ENCODE peak calls at places on chromosome 2, in four cellular contexts. U is MM.1S, R is psoas muscle, O is endothelial cell of umbilical vein. I is an unnamed sample.

GRCh38 chr2:70029814-70030409 is 57.4 kb upstream of the PCBP1 start:
- DNase-seq in U (peak), R (peak), O (peak), I (peak)

GRCh38 chr2:196160101-196160500 is 11.3 kb downstream of the STK17B start:
- DNase-seq in U (peak), R (no peak), O (peak), I (no peak)

GRCh38 chr2:85409719-85410583 is at the start of gene CAPG:
- DNase-seq in U (peak), R (peak), O (no peak), I (peak)

GRCh38 chr2:170298115-170298514 is 120.2 kb downstream of the MYO3B start:
- DNase-seq in U (peak), R (no peak), O (no peak), I (no peak)

GRCh38 chr2:238097988-238098853 is 1.9 kb upstream of the ESPNL start:
- DNase-seq in U (peak), R (peak), O (peak), I (peak)

GRCh38 chr2:196979976-196980375 is 53.5 kb upstream of the PGAP1 start:
- DNase-seq in U (no peak), R (no peak), O (no peak), I (no peak)

GRCh38 chr2:73218298-73218697 is 4.3 kb downstream of the SMYD5 start:
- DNase-seq in U (no peak), R (peak), O (no peak), I (no peak)

GRCh38 chr2:74690571-74690970 is 36.5 kb downstream of the SEMA4F start:
- DNase-seq in U (peak), R (no peak), O (peak), I (no peak)

GRCh38 chr2:120433816-120434290 is 87.9 kb downstream of the INHBB start:
- DNase-seq in U (no peak), R (no peak), O (no peak), I (no peak)

GRCh38 chr2:42723465-42723864 is 40.5 kb downstream of the OXER1 start:
- DNase-seq in U (no peak), R (no peak), O (no peak), I (no peak)

GRCh38 chr2:88832992-88833389 is 141.5 kb downstream of the RPIA start:
- DNase-seq in U (no peak), R (no peak), O (no peak), I (no peak)

GRCh38 chr2:189306441-189307006 is 127.0 kb upstream of the COL5A2 start:
- DNase-seq in U (no peak), R (no peak), O (no peak), I (no peak)

GRCh38 chr2:25912851-25913695 is 34.8 kb upstream of the ASXL2 start:
- DNase-seq in U (no peak), R (no peak), O (no peak), I (no peak)

GRCh38 chr2:184444217-184444616 is 154.1 kb upstream of the ZNF804A start:
- DNase-seq in U (peak), R (no peak), O (no peak), I (no peak)

GRCh38 chr2:97720746-97721145 is 7.4 kb downstream of the ZAP70 start:
- DNase-seq in U (no peak), R (no peak), O (no peak), I (no peak)

GRCh38 chr2:171365778-171366177 is 68.0 kb downstream of the METTL8 start:
- DNase-seq in U (no peak), R (no peak), O (no peak), I (no peak)

GRCh38 chr2:241863021-241863954 is 4.6 kb upstream of the PDCD1 start:
- DNase-seq in U (no peak), R (peak), O (no peak), I (no peak)

GRCh38 chr2:95086017-95086416 is 35.6 kb downstream of the MRPS5 start:
- DNase-seq in U (no peak), R (no peak), O (no peak), I (no peak)

GRCh38 chr2:239225456-239225855 is 175.4 kb downstream of the HDAC4 start:
- DNase-seq in U (no peak), R (no peak), O (no peak), I (no peak)
- H3K27ac ChIP-seq in U (no peak), R (peak), O (no peak), I (peak)

GRCh38 chr2:157444643-157445040 is 753 bp upstream of the CYTIP start:
- DNase-seq in U (peak), R (no peak), O (no peak), I (no peak)
- H3K4me3 ChIP-seq in U (peak), R (no peak), O (no peak), I (peak)

GRCh38 chr2:200309296-200309846 is 2.9 kb downstream of the SPATS2L start:
- DNase-seq in U (no peak), R (no peak), O (no peak), I (no peak)
- H3K27ac ChIP-seq in U (no peak), R (peak), O (no peak), I (peak)

GRCh38 chr2:66576381-66577330 is 141.7 kb downstream of the MEIS1 start:
- DNase-seq in U (no peak), R (peak), O (peak), I (peak)
- H3K4me3 ChIP-seq in U (no peak), R (peak), O (peak), I (peak)

GRCh38 chr2:207549145-207549544 is 19.4 kb downstream of the CREB1 start:
- DNase-seq in U (no peak), R (no peak), O (no peak), I (no peak)
- H3K27ac ChIP-seq in U (no peak), R (no peak), O (peak), I (no peak)

GRCh38 chr2:232523682-232524597 is 2.0 kb upstream of the CHRND start:
- DNase-seq in U (no peak), R (peak), O (peak), I (peak)
- H3K4me3 ChIP-seq in U (no peak), R (peak), O (no peak), I (peak)

DNA sequence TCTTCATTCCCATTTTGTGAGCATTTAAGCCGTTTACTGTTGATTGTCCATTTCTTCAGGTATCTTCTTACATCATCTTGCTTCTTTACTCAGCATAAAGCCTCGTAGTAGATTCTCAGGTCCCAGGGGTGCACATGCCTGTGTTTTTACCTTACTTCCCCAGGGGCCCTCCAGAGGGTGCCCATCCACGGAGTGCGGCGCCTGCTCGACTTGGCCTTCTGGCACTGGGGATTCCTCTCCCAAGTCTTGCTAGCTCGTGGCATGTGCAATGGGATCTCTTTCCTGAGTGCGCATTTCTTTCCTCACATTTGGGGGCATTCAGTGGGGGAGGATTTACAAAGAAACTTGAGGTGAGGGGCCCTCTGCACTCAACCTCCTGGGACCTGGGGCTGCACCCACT is 148.1 kb downstream of the AGAP1 start:
- DNase-seq in U (no peak), R (no peak), O (no peak), I (no peak)
- H3K27ac ChIP-seq in U (no peak), R (no peak), O (no peak), I (no peak)

GRCh38 chr2:147843864-147844690 is 752 bp upstream of the ACVR2A start:
- DNase-seq in U (peak), R (peak), O (peak), I (peak)
- H3K4me3 ChIP-seq in U (peak), R (peak), O (peak), I (peak)

I was measured in upper lobe of left lung.